ENCODE peak calls at places on chromosomes 7 and 10, in six cellular contexts. R is kidney tubule cell; Z is CD8-positive, alpha-beta memory T cell; A is H7; T is kidney epithelial cell; M is fibroblast of villous mesenchyme. F is an unnamed sample.

GRCh38 chr10:64396105-64396504 is 874.9 kb downstream of the REEP3 start:
- DNase-seq in Z (no peak), M (peak; percentile 14), R (peak; percentile 70), A (no peak), T (peak; percentile 31), F (no peak)

GRCh38 chr7:134903073-134903790 is 83.1 kb upstream of the AGBL3 start:
- DNase-seq in R (no peak), T (no peak), Z (no peak), M (no peak), A (no peak), F (no peak)

GRCh38 chr10:75395955-75396860 is 5.4 kb downstream of the ZNF503 start:
- DNase-seq in A (peak; percentile 81), T (no peak), R (peak; percentile 49), Z (no peak), M (no peak), F (no peak)

GRCh38 chr7:82044497-82045080 is 274.7 kb upstream of the HGF start:
- DNase-seq in T (no peak), M (peak; percentile 72), Z (no peak), A (no peak), R (peak; percentile 50), F (no peak)

GRCh38 chr10:116536810-116537209 is 8.9 kb upstream of the PNLIP start:
- DNase-seq in R (peak; percentile 75), Z (no peak), A (no peak), T (peak; percentile 32), M (no peak), F (no peak)

GRCh38 chr10:43417950-43418768 is 9.2 kb upstream of the HNRNPF start:
- DNase-seq in M (no peak), Z (peak; percentile 51), A (no peak), T (no peak), R (no peak), F (no peak)

GRCh38 chr7:54841772-54842707 is 83.0 kb upstream of the SEC61G start:
- DNase-seq in R (peak; percentile 32), Z (no peak), T (no peak), M (peak; percentile 52), A (peak; percentile 24), F (no peak)

GRCh38 chr7:155509025-155509724 is 37.2 kb downstream of the CNPY1 start:
- DNase-seq in T (no peak), A (no peak), R (no peak), Z (no peak), M (no peak), F (no peak)

GRCh38 chr7:156091515-156092080 is 279.3 kb upstream of the SHH start:
- DNase-seq in M (no peak), R (no peak), Z (peak; percentile 21), T (no peak), A (no peak), F (no peak)

GRCh38 chr7:18361756-18362155 is 133.8 kb upstream of the HDAC9 start:
- DNase-seq in R (peak; percentile 86), M (no peak), A (no peak), T (no peak), Z (no peak), F (no peak)

GRCh38 chr7:32761451-32762320 is 129.9 kb downstream of the KBTBD2 start:
- DNase-seq in Z (no peak), M (no peak), T (no peak), A (peak; percentile 55), R (no peak), F (no peak)

GRCh38 chr10:31935678-31936077 is 7.0 kb upstream of the ARHGAP12 start:
- DNase-seq in A (no peak), Z (no peak), M (no peak), T (no peak), R (no peak), F (no peak)

GRCh38 chr10:52682766-52683165 is 89.8 kb downstream of the MBL2 start:
- DNase-seq in M (no peak), Z (no peak), T (no peak), R (peak; percentile 4), A (no peak), F (no peak)

GRCh38 chr10:69789164-69789576 is 12.5 kb upstream of the COL13A1 start:
- DNase-seq in R (no peak), T (no peak), M (peak; percentile 11), A (no peak), Z (no peak), F (no peak)

GRCh38 chr7:5533821-5534367 is 110.3 kb upstream of the TNRC18 start:
- DNase-seq in Z (no peak), R (no peak), A (peak; percentile 40), M (no peak), T (no peak), F (no peak)

GRCh38 chr10:125086716-125087115 is 73.6 kb downstream of the CTBP2 start:
- DNase-seq in Z (no peak), T (no peak), M (no peak), A (no peak), R (no peak), F (no peak)

GRCh38 chr7:109003742-109004141 is 434.1 kb downstream of the DNAJB9 start:
- DNase-seq in A (no peak), R (peak; percentile 64), Z (no peak), M (no peak), T (peak; percentile 2), F (no peak)

GRCh38 chr7:80942261-80943041 is 23.6 kb upstream of the SEMA3C start:
- DNase-seq in Z (no peak), M (peak; percentile 92), T (peak; percentile 100), R (peak; percentile 100), A (peak; percentile 33), F (no peak)

GRCh38 chr10:86668297-86669165 is at the start of gene LDB3:
- DNase-seq in T (no peak), Z (no peak), A (peak; percentile 73), M (peak; percentile 33), R (peak; percentile 41), F (no peak)

F was measured in T-helper 9 cell.